ENCODE peak calls at places on chromosomes 5 and 9, in nine cellular contexts. R is neural crest cell, L is IMR-90, U is GM12865, V is astrocyte of the spinal cord, C is left lung, K is cardiac muscle cell, T is endothelial cell of umbilical vein, X is GM13977. W is an unnamed sample.

GRCh38 chr9:35904966-35905781 is 828 bp upstream of the HRCT1 start:
- DNase-seq in K (no peak), T (no peak), V (peak), C (no peak), R (no peak), L (peak), U (no peak), X (no peak), W (peak)

GRCh38 chr9:27203783-27204182 is 93.2 kb downstream of the EQTN start:
- DNase-seq in C (no peak), T (no peak), K (no peak), L (no peak), X (no peak), R (no peak), V (no peak), U (no peak), W (no peak)

GRCh38 chr9:93587284-93587650 is 10.9 kb downstream of the PHF2 start:
- DNase-seq in R (no peak), C (no peak), X (no peak), V (no peak), U (no peak), K (no peak), L (no peak), T (no peak), W (no peak)

GRCh38 chr5:86974910-86975309 is 292.8 kb upstream of the RASA1 start:
- DNase-seq in L (no peak), X (no peak), V (no peak), K (peak), U (no peak), R (no peak), C (no peak), T (no peak), W (no peak)

GRCh38 chr9:131407717-131408195 is 13.9 kb downstream of the PRRC2B start:
- DNase-seq in X (no peak), V (peak), L (no peak), T (peak), U (no peak), C (peak), R (no peak), K (peak), W (no peak)

GRCh38 chr9:134331186-134332025 is 5.2 kb downstream of the RXRA start:
- DNase-seq in C (no peak), K (no peak), L (no peak), T (no peak), X (no peak), R (no peak), U (no peak), V (no peak), W (no peak)

GRCh38 chr5:10289353-10289752 is 18.3 kb downstream of the CMBL start:
- DNase-seq in R (no peak), X (no peak), V (no peak), C (peak), K (no peak), L (no peak), U (no peak), T (no peak), W (no peak)

GRCh38 chr9:116395409-116396037 is 241.9 kb downstream of the PAPPA start:
- DNase-seq in X (no peak), V (no peak), K (no peak), L (no peak), C (no peak), R (no peak), T (no peak), U (no peak), W (no peak)

GRCh38 chr5:107248065-107248695 is 422.6 kb downstream of the EFNA5 start:
- DNase-seq in X (peak), U (peak), C (peak), V (peak), R (peak), K (peak), L (peak), T (peak), W (no peak)

GRCh38 chr9:87742813-87743428 is 17.0 kb downstream of the CTSL start:
- DNase-seq in V (no peak), L (peak), K (no peak), T (no peak), U (no peak), R (no peak), X (no peak), C (no peak), W (no peak)

GRCh38 chr5:95631265-95631957 is 11.5 kb downstream of the GPR150 start:
- DNase-seq in T (peak), X (no peak), V (peak), U (no peak), C (no peak), L (peak), R (no peak), K (peak), W (peak)

GRCh38 chr9:72894342-72894741 is 58.5 kb downstream of the ALDH1A1 start:
- DNase-seq in L (peak), U (no peak), R (no peak), C (no peak), T (no peak), K (no peak), V (peak), X (no peak), W (peak)

GRCh38 chr5:82307431-82307830 is 29.3 kb upstream of the RPS23 start:
- DNase-seq in X (no peak), T (peak), V (peak), C (no peak), L (no peak), U (no peak), R (no peak), K (peak), W (no peak)

GRCh38 chr9:109856785-109857184 is 76.8 kb downstream of the PALM2AKAP2 start:
- DNase-seq in V (no peak), K (peak), T (no peak), C (no peak), U (no peak), R (no peak), X (no peak), L (peak), W (no peak)

GRCh38 chr5:6365142-6365976 is 13.0 kb downstream of the MED10 start:
- DNase-seq in X (no peak), V (peak), K (peak), U (no peak), T (no peak), R (no peak), C (no peak), L (peak), W (peak)

GRCh38 chr9:137138058-137138697 is 776 bp upstream of the GRIN1 start:
- DNase-seq in X (peak), K (no peak), L (no peak), U (no peak), R (no peak), V (no peak), C (no peak), T (no peak), W (no peak)
- TF ChIP-seq CTCF in X (no peak), K (no peak), L (no peak), U (no peak), R (no peak), V (no peak), C (no peak), T (no peak), W (no peak)

GRCh38 chr9:7591501-7591900 is 208.1 kb downstream of the DMAC1 start:
- DNase-seq in C (no peak), L (no peak), K (no peak), R (no peak), U (no peak), V (no peak), X (no peak), T (no peak), W (no peak)

GRCh38 chr9:7597716-7598115 is 201.9 kb downstream of the DMAC1 start:
- DNase-seq in T (no peak), U (no peak), V (no peak), R (no peak), C (no peak), K (no peak), L (no peak), X (no peak), W (no peak)

GRCh38 chr9:7592321-7593319 is 207.0 kb downstream of the DMAC1 start:
- DNase-seq in X (no peak), L (no peak), V (no peak), U (no peak), C (no peak), K (no peak), T (peak), R (no peak), W (no peak)
- TF ChIP-seq CTCF in X (no peak), L (no peak), V (peak), U (no peak), C (no peak), K (no peak), T (peak), R (peak), W (no peak)

GRCh38 chr9:15386465-15386864 is 36.2 kb upstream of the SNAPC3 start:
- DNase-seq in R (no peak), L (no peak), T (no peak), V (no peak), C (no peak), X (no peak), U (no peak), K (no peak), W (no peak)
- TF ChIP-seq CTCF in R (no peak), L (no peak), T (no peak), V (no peak), C (no peak), X (no peak), U (no peak), K (no peak), W (no peak)

DNA sequence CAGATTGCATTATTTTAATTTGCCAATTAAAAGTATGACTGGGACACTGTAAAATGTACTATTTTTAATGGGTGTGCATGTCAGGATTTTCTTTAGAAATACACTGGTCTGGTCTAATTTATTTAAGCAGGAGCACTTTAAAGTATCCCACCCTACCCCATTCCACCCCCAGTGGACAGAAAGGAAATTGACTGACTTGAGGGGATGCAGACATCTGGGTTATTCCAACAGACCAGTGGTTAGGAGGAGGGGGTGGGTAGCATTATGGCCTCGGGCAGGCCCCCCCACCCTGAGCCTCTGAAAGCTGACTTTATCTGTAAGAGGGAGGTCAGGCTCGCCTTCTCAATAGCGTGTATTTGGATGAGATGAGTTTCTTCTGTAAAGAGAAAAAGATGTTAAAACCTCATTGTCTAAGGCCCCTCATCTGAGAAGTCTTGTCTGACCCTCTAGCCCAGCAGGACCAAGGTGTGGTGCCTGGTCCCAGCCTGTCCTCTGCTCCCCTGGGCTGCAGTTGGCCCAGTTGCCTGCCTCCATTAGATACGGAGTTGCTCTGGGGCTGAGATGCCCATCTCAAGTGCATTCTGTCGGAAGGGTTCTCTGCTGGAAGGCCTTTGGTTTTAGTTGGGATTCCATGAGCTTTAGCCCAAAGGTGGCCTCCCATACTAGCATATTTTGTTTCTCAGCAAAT is 4.4 kb downstream of the HNRNPAB start:
- DNase-seq in K (no peak), X (no peak), L (no peak), T (no peak), C (no peak), U (no peak), R (no peak), V (no peak), W (no peak)
- TF ChIP-seq CTCF in K (no peak), X (no peak), L (peak), T (no peak), C (no peak), U (peak), R (peak), V (peak), W (peak)

GRCh38 chr9:32552172-32552872 is at the start of the genes SMIM27 and TOPORS:
- DNase-seq in C (peak), K (peak), R (peak), V (peak), L (peak), T (peak), U (peak), X (peak), W (peak)

GRCh38 chr9:32550609-32551490 is 1.3 kb upstream of the SMIM27 start:
- DNase-seq in T (peak), K (peak), L (peak), V (peak), C (peak), U (peak), X (peak), R (peak), W (peak)

GRCh38 chr9:32554107-32554506 is 1.7 kb upstream of the TOPORS start:
- DNase-seq in U (no peak), L (peak), X (no peak), R (no peak), C (no peak), V (no peak), K (peak), T (peak), W (no peak)

GRCh38 chr9:32551491-32552049 is 557 bp upstream of the SMIM27 start:
- DNase-seq in R (peak), V (no peak), L (peak), C (peak), T (peak), U (peak), K (no peak), X (peak), W (no peak)

DNA sequence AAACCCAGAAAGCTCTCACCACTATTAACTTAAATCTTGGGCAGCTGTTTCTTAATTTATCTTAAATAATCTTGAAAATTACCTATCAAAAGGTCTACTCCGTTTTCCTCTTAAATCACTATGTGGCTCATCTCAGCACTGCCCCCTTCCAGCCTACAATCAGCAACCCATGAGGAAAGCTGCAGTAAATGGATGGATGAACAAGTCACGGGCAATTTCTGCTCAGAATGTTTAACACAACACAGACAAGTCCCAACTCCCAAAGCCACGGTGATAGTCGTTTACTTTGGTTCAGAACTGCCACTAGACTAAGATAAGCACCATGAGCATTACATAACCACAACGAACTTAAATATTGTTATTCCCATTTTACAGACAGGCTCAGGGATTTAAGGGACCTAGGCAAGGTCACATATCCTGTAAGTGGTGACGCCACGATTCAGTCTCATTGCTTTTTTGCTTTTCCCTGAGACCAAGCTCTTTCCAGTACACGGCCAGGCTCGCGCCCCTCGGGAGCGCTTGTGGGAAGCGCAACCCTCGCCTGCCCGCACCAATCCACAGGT is 2.0 kb upstream of the SMIM27 start:
- DNase-seq in L (peak), K (peak), X (peak), T (peak), V (peak), C (no peak), R (no peak), U (no peak), W (peak)
- TF ChIP-seq CTCF in L (peak), K (peak), X (no peak), T (no peak), V (peak), C (no peak), R (no peak), U (no peak), W (no peak)

GRCh38 chr5:98458004-98458403 is 315.5 kb upstream of the RGMB start:
- DNase-seq in X (no peak), K (peak), V (peak), L (peak), U (peak), T (no peak), R (no peak), C (no peak), W (peak)
- TF ChIP-seq CTCF in X (no peak), K (no peak), V (no peak), L (no peak), U (no peak), T (no peak), R (no peak), C (no peak), W (peak)

GRCh38 chr9:16157216-16157615 is 604.4 kb downstream of the CCDC171 start:
- DNase-seq in R (no peak), C (no peak), X (no peak), K (no peak), V (no peak), T (no peak), U (no peak), L (no peak), W (no peak)

GRCh38 chr9:16152276-16153065 is 599.6 kb downstream of the CCDC171 start:
- DNase-seq in C (no peak), V (no peak), T (no peak), X (no peak), U (no peak), R (no peak), K (no peak), L (no peak), W (no peak)

GRCh38 chr9:16155878-16156277 is 603.0 kb downstream of the CCDC171 start:
- DNase-seq in C (no peak), T (no peak), U (no peak), V (no peak), K (no peak), L (no peak), R (no peak), X (no peak), W (no peak)

GRCh38 chr9:16153221-16153620 is 600.4 kb downstream of the CCDC171 start:
- DNase-seq in X (no peak), C (no peak), L (no peak), K (no peak), U (no peak), T (no peak), R (no peak), V (no peak), W (no peak)

DNA sequence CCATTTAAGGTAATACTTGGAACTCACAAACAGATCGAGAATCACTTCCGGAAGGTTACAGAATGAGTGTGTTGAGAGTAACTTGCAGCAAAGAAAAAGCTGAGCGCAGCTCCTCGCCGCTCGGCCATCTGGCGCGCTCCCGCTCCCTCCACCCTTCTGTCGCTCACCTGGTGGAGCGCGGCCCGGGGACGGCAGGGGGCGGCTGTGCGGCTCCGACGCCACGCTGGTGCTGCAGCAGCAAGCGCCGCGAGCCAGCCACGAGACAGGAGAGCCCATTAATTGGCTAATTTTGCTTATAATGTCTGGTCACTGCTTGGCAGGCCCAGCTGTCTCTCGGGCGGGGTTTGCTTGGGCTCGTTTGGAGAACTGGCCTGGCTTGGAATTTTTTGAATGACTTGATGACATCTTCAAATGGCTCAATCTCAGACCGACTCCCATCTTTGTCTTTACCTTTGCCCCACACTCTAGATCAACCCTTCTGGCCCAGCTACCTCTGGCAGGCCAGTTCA is 601.8 kb downstream of the CCDC171 start:
- DNase-seq in R (peak), C (no peak), L (no peak), T (peak), U (peak), X (peak), V (no peak), K (peak), W (no peak)
- TF ChIP-seq CTCF in R (peak), C (no peak), L (no peak), T (peak), U (peak), X (peak), V (peak), K (peak), W (no peak)

GRCh38 chr5:157473383-157474370 is 13.7 kb downstream of the NIPAL4 start:
- DNase-seq in X (no peak), L (peak), V (peak), R (no peak), U (no peak), C (no peak), K (no peak), T (no peak), W (peak)
- TF ChIP-seq CTCF in X (no peak), L (no peak), V (no peak), R (no peak), U (no peak), C (no peak), K (no peak), T (no peak), W (peak)

GRCh38 chr9:127283917-127284316 is 19.3 kb downstream of the GARNL3 start:
- DNase-seq in C (no peak), T (peak), L (peak), R (no peak), X (no peak), V (peak), K (peak), U (peak), W (peak)
- TF ChIP-seq CTCF in C (no peak), T (no peak), L (peak), R (no peak), X (peak), V (peak), K (peak), U (peak), W (peak)